ENCODE peak calls at places on chromosomes 4 and X, in four cellular contexts. H, M, T and W are unnamed samples.

GRCh38 chrX:47187106-47187677 is 6.4 kb upstream of the UBA1 start:
- DNase-seq in H (no peak), M (no peak), T (no peak), W (no peak)

GRCh38 chrX:39848243-39848642 is 249.5 kb downstream of the BCOR start:
- DNase-seq in H (no peak), M (no peak), T (no peak), W (peak; percentile 45)

GRCh38 chr4:39976945-39977488 is 694 bp downstream of the PDS5A start:
- DNase-seq in H (peak; percentile 76), M (no peak), T (no peak), W (no peak)

GRCh38 chr4:96097693-96098092 is 257.8 kb downstream of the PDHA2 start:
- DNase-seq in H (no peak), M (no peak), T (no peak), W (no peak)

GRCh38 chrX:130347336-130347735 is 7.6 kb downstream of the SLC25A14 start:
- DNase-seq in H (no peak), M (no peak), T (no peak), W (no peak)

GRCh38 chr4:135418353-135418752 is 1216.8 kb upstream of the PABPC4L start:
- DNase-seq in H (no peak), M (peak; percentile 10), T (no peak), W (no peak)

GRCh38 chr4:67723949-67724348 is 23.0 kb upstream of the UBA6 start:
- DNase-seq in H (no peak), M (no peak), T (no peak), W (no peak)

GRCh38 chrX:47283015-47283771 is 50.4 kb downstream of the USP11 start:
- DNase-seq in H (no peak), M (no peak), T (no peak), W (peak; percentile 19)

GRCh38 chrX:97399400-97399799 is 515.7 kb downstream of the RPA4 start:
- DNase-seq in H (peak; percentile 45), M (no peak), T (no peak), W (peak; percentile 25)

GRCh38 chr4:150001815-150002214 is 76.4 kb upstream of the DCLK2 start:
- DNase-seq in H (no peak), M (no peak), T (no peak), W (no peak)

GRCh38 chr4:77199701-77200100 is 42.7 kb downstream of the CCNG2 start:
- DNase-seq in H (no peak), M (no peak), T (no peak), W (no peak)

GRCh38 chr4:77201857-77202256 is 44.9 kb downstream of the CCNG2 start:
- DNase-seq in H (no peak), M (no peak), T (no peak), W (no peak)

GRCh38 chr4:77202491-77202890 is 45.5 kb downstream of the CCNG2 start:
- DNase-seq in H (no peak), M (no peak), T (no peak), W (no peak)

GRCh38 chr4:77201343-77201742 is 44.3 kb downstream of the CCNG2 start:
- DNase-seq in H (no peak), M (no peak), T (no peak), W (no peak)

DNA sequence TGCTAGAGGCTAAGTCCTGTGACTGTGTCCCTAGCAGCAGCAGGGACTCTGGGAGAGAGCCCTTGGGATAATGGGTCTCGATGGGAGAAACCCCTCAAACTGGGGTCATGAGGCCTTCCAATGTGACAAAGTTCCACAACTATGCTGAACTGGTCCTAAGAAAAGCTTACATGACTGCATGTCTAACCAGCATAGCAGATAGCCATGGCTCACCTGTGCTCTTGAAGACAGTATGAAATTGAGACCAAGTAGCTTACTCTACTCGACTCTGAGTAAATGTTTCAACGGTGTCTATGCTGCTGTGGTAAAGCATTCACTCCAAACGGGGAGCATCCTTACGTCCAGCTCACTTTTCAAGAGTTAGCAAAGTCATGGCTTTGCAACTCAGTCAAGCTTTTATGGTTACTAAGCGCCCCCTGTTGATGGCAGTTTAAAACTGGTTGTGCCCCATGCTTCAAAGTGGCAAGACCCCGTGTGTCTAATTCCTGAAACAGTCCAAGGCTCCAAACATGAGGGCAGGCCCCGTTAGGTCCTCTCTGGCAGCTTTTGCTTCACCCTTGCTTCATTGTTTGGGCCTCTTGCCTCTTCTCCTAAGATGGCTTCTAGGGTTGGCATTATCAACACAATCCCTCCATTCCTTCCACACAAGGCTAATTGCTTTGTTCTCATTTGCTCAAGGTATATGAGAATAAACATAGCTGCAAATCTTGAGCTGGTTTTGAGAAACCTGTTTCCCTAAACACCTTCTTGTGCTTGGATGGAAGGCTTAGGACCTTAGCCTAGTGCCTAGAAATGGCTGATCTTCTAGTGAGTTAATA is 46.6 kb downstream of the CCNG2 start:
- DNase-seq in H (peak; percentile 11), M (peak; percentile 72), T (peak; percentile 23), W (peak; percentile 47)
- H3K4me3 ChIP-seq in H (no peak overlapping the region), M (no peak overlapping the region), T (no peak overlapping the region), W (no peak overlapping the region)

GRCh38 chr4:10587697-10588096 is 96.9 kb downstream of the CLNK start:
- DNase-seq in H (no peak), M (no peak), T (no peak), W (no peak)

GRCh38 chr4:10590896-10591295 is 93.7 kb downstream of the CLNK start:
- DNase-seq in H (no peak), M (no peak), T (no peak), W (peak; percentile 69)

GRCh38 chr4:10587296-10587695 is 97.3 kb downstream of the CLNK start:
- DNase-seq in H (no peak), M (no peak), T (no peak), W (no peak)

GRCh38 chr4:10589808-10590207 is 94.8 kb downstream of the CLNK start:
- DNase-seq in H (no peak), M (no peak), T (no peak), W (no peak)

GRCh38 chr4:10589308-10589707 is 95.3 kb downstream of the CLNK start:
- DNase-seq in H (no peak), M (no peak), T (no peak), W (no peak)
- H3K4me3 ChIP-seq in H (no peak overlapping the region), M (no peak overlapping the region), T (no peak overlapping the region), W (no peak overlapping the region)

GRCh38 chr4:44700427-44700826 is 22.2 kb downstream of the GUF1 start:
- DNase-seq in H (no peak), M (no peak), T (no peak), W (no peak)
- H3K4me3 ChIP-seq in H (no peak overlapping the region), M (no peak overlapping the region), T (no peak overlapping the region), W (no peak overlapping the region)

GRCh38 chr4:151430737-151431457 is 21.9 kb downstream of the FHIP1A start:
- DNase-seq in H (no peak), M (no peak), T (no peak), W (no peak)

GRCh38 chr4:151431728-151432127 is 22.8 kb downstream of the FHIP1A start:
- DNase-seq in H (no peak), M (no peak), T (no peak), W (no peak)

GRCh38 chr4:151432654-151433053 is 23.7 kb downstream of the FHIP1A start:
- DNase-seq in H (no peak), M (no peak), T (no peak), W (no peak)

GRCh38 chr4:151428346-151428745 is 19.4 kb downstream of the FHIP1A start:
- DNase-seq in H (no peak), M (no peak), T (no peak), W (no peak)

DNA sequence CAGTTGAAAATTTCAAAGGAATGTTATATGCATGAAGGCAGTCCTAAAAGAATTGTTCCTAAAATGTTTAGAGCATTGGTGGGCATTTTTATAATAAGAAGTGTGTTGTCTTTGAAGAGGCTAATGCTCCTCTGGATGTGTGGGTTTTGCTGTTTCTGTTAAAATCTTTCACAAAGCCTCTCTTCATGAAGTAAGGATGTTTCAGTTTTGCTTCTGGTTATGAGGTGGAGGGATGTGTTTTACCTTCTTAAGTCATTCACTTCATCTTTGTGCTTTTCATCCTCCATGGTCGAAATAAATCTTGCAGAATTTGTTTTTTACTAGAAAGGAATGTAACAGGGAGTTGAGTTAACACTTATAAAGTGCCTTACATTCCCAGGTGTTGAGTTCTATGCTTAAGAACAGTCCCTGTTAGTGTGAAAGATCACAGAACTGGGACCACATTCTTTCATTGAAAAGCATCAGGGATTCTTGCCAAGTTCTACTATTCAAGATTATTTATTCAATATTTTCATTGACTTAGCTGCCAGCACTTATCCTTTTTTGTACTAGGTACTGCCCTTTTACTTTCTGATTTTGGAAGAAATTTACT is 21.1 kb downstream of the FHIP1A start:
- DNase-seq in H (no peak), M (no peak), T (no peak), W (no peak)
- H3K4me3 ChIP-seq in H (no peak overlapping the region), M (no peak overlapping the region), T (no peak overlapping the region), W (no peak overlapping the region)

GRCh38 chr4:55186123-55186522 is 60.7 kb upstream of the KDR start:
- DNase-seq in H (no peak), M (no peak), T (no peak), W (no peak)
- H3K4me3 ChIP-seq in H (no peak overlapping the region), M (no peak overlapping the region), T (no peak overlapping the region), W (no peak overlapping the region)

GRCh38 chrX:12137982-12138365 is 299 bp upstream of the FRMPD4 start:
- DNase-seq in H (no peak), M (no peak), T (no peak), W (no peak)

GRCh38 chrX:12139934-12140611 is 1.8 kb downstream of the FRMPD4 start:
- DNase-seq in H (no peak), M (no peak), T (no peak), W (no peak)

GRCh38 chrX:12142661-12143060 is 4.4 kb downstream of the FRMPD4 start:
- DNase-seq in H (no peak), M (no peak), T (no peak), W (no peak)

GRCh38 chrX:12141511-12141910 is 3.2 kb downstream of the FRMPD4 start:
- DNase-seq in H (no peak), M (no peak), T (no peak), W (no peak)

GRCh38 chrX:12138366-12139313 is at the start of gene FRMPD4:
- DNase-seq in H (peak; percentile 4), M (no peak), T (no peak), W (no peak)
- H3K4me3 ChIP-seq in H (no peak within 1 kb of the TSS), M (no peak within 1 kb of the TSS), T (peak within 1 kb of the TSS; percentile 41), W (peak within 1 kb of the TSS; percentile 53)

GRCh38 chr4:168817418-168817817 is 192.6 kb downstream of the CBR4 start:
- DNase-seq in H (no peak), M (no peak), T (no peak), W (no peak)
- H3K4me3 ChIP-seq in H (no peak overlapping the region), M (no peak overlapping the region), T (no peak overlapping the region), W (no peak overlapping the region)

DNA sequence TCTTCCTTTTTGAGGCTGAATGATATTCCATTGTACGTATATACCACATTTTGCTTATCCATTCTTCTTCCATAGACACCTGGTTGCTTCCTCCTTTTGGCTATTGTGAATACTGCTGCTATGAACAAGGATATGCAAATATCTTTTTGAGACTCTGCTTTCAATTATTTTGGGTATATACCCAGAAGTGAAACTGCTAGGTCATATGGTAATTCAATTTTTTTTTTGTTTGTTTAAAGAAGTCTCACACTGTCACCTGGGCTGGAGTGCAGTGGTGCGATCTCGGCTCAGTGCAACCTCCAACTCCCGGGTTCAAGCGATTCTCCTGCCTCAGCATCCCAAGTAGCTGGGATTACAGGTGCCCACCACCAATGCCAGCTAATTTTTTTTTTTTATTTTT is 75.3 kb downstream of the METTL14 start:
- DNase-seq in H (peak; percentile 31), M (no peak), T (no peak), W (no peak)
- H3K4me3 ChIP-seq in H (no peak overlapping the region), M (no peak overlapping the region), T (no peak overlapping the region), W (no peak overlapping the region)